ENCODE peak calls at places on chromosome 9, in seven cellular contexts. P is psoas muscle; Q is heart left ventricle; N is CD8-positive, alpha-beta T cell; B is adrenal gland; V is neural progenitor cell; S is upper lobe of left lung. D is an unnamed sample.

GRCh38 chr9:18365651-18366050 is 108.3 kb upstream of the ADAMTSL1 start:
- DNase-seq in Q (no peak), S (no peak), V (no peak), B (no peak), P (no peak), N (no peak), D (no peak)

GRCh38 chr9:87276327-87276841 is 221.3 kb upstream of the DAPK1 start:
- DNase-seq in S (no peak), P (no peak), B (no peak), V (no peak), Q (no peak), N (no peak), D (no peak)

GRCh38 chr9:77177894-77178794 is 810 bp downstream of the VPS13A start:
- DNase-seq in P (peak; percentile 75), Q (peak; percentile 34), N (peak; percentile 19), V (peak; percentile 52), S (peak; percentile 53), B (peak; percentile 67), D (peak; percentile 22)

GRCh38 chr9:86723351-86723750 is 224.0 kb downstream of the GAS1 start:
- DNase-seq in N (no peak), V (no peak), Q (no peak), S (no peak), B (no peak), P (no peak), D (no peak)

GRCh38 chr9:69898714-69899209 is 78.1 kb downstream of the CFAP95 start:
- DNase-seq in S (no peak), N (no peak), V (no peak), P (no peak), Q (no peak), B (no peak), D (no peak)

GRCh38 chr9:89277454-89277853 is 33.5 kb upstream of the CKS2 start:
- DNase-seq in V (no peak), Q (no peak), S (peak; percentile 57), P (no peak), B (no peak), N (no peak), D (no peak)

GRCh38 chr9:100473271-100474081 is 527 bp downstream of the TMEFF1 start:
- DNase-seq in V (peak; percentile 80), Q (peak; percentile 16), P (peak; percentile 53), N (no peak), B (no peak), S (no peak), D (no peak)

GRCh38 chr9:134689320-134690181 is 47.9 kb downstream of the COL5A1 start:
- DNase-seq in N (no peak), B (peak; percentile 84), P (peak; percentile 87), S (peak; percentile 60), V (peak; percentile 77), Q (peak; percentile 70), D (peak; percentile 70)

GRCh38 chr9:3760031-3760430 is 234.2 kb upstream of the RFX3 start:
- DNase-seq in V (peak; percentile 61), B (no peak), P (no peak), S (no peak), N (no peak), Q (no peak), D (no peak)

GRCh38 chr9:77885104-77885672 is 146.4 kb downstream of the GNAQ start:
- DNase-seq in S (no peak), Q (no peak), B (no peak), V (no peak), P (no peak), N (no peak), D (no peak)

GRCh38 chr9:6669881-6670280 is 24.4 kb upstream of the GLDC start:
- DNase-seq in N (no peak), V (no peak), Q (no peak), S (no peak), B (no peak), P (no peak), D (no peak)

GRCh38 chr9:129570450-129571297 is 50.2 kb downstream of the C9orf50 start:
- DNase-seq in V (peak; percentile 68), Q (peak; percentile 55), P (peak; percentile 62), S (peak; percentile 60), B (peak; percentile 90), N (no peak), D (peak; percentile 61)

GRCh38 chr9:117636681-117637080 is 67.5 kb upstream of the TLR4 start:
- DNase-seq in S (no peak), Q (no peak), N (no peak), B (no peak), P (no peak), V (no peak), D (no peak)

GRCh38 chr9:110427497-110428104 is 89.9 kb upstream of the TXNDC8 start:
- DNase-seq in S (peak; percentile 31), P (no peak), V (peak; percentile 72), B (peak; percentile 76), Q (peak; percentile 10), N (no peak), D (peak; percentile 16)

GRCh38 chr9:104927216-104927911 is 591 bp downstream of the ABCA1 start:
- DNase-seq in B (peak; percentile 80), Q (peak; percentile 37), N (no peak), P (peak; percentile 68), V (peak; percentile 68), S (peak; percentile 57), D (peak; percentile 35)

GRCh38 chr9:126985870-126986498 is 71.4 kb downstream of the RALGPS1 start:
- DNase-seq in B (peak; percentile 78), V (no peak), S (peak; percentile 60), P (peak; percentile 83), N (peak; percentile 71), Q (peak; percentile 63), D (peak; percentile 70)

GRCh38 chr9:98129451-98129881 is 10.4 kb upstream of the TRIM14 start:
- DNase-seq in B (no peak), V (no peak), N (no peak), P (no peak), Q (no peak), S (peak; percentile 75), D (no peak)

GRCh38 chr9:129347323-129348120 is 169.5 kb upstream of the IER5L start:
- DNase-seq in V (no peak), P (no peak), S (peak; percentile 73), N (no peak), B (no peak), Q (no peak), D (no peak)

GRCh38 chr9:111232997-111233790 is 96.8 kb downstream of the OR2K2 start:
- DNase-seq in B (no peak), S (no peak), Q (peak; percentile 18), V (peak; percentile 70), N (no peak), P (peak; percentile 47), D (no peak)

GRCh38 chr9:91750343-91750742 is 199.7 kb downstream of the ROR2 start:
- DNase-seq in Q (no peak), V (no peak), N (no peak), P (no peak), B (peak; percentile 75), S (no peak), D (no peak)

GRCh38 chr9:137447722-137448568 is 6.8 kb upstream of the ENTPD8 start:
- DNase-seq in S (no peak), Q (no peak), N (no peak), B (no peak), P (peak; percentile 50), V (no peak), D (no peak)

GRCh38 chr9:127642047-127642740 is 30.1 kb downstream of the STXBP1 start:
- DNase-seq in V (no peak), P (no peak), S (peak; percentile 29), N (no peak), B (no peak), Q (no peak), D (no peak)

GRCh38 chr9:131676431-131676972 is 63.4 kb downstream of the RAPGEF1 start:
- DNase-seq in Q (no peak), V (no peak), N (no peak), P (no peak), B (peak; percentile 69), S (no peak), D (no peak)
- H3K27ac ChIP-seq in Q (peak overlapping the region; percentile 67), V (no peak overlapping the region), N (no peak overlapping the region), P (peak overlapping the region; percentile 86), B (no peak overlapping the region), S (peak overlapping the region; percentile 86), D (peak overlapping the region; percentile 86)

DNA sequence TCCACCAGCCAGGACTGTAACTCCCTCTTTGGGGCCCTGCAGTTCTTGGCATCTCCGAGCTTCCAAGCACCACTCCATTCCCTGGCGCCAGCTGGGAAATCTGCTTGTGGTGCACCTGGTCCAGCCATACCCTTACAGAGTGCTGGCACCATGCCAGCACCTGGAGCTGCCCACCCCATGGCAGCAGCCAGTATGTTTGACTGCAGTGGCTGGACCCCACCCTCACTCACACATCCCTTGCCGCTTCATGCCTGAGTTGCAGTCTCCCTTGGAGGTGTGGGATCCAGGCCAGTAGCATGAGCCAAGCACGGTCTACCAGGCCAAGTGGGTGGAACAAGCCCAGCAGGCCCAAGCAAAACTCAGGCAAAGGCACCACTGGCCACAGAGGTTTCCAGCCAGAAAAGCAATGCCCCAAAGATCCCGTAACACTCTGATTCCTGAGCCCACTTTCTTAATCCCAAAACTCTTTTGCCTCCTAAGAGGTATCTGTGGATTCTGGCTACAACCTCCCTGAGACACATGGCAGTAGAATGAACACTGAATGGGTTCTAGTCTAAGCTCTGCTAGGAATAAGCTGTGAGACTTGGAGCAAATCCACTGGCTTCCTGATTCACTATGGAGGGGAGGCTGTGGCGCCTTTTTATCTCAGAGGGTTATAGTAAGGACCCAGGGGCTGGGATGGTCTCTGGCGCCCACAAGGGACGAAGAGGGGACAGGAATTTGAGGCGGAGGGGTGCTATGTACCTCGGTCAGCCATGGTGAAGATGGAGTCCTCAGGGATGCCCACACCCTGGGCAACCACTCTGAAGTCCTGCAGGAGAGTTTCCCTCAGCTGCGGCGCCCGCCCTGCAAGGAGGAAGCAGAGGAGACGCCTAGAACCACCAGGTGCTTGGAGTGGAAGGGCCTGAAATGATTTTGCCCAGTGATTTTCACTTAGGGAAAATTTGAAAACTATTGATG is 5.6 kb downstream of the AMBP start:
- DNase-seq in V (peak; percentile 28), B (no peak), N (no peak), S (peak; percentile 34), Q (peak; percentile 41), P (peak; percentile 74), D (peak; percentile 64)
- H3K27me3 ChIP-seq in V (no peaks in the 10 kb centered on the region), B (no peaks in the 10 kb centered on the region), N (no peaks in the 10 kb centered on the region), S (no peaks in the 10 kb centered on the region), Q (peaks cover 22% of the 10 kb centered on the region), P (no peaks in the 10 kb centered on the region), D (peaks cover 16% of the 10 kb centered on the region)

DNA sequence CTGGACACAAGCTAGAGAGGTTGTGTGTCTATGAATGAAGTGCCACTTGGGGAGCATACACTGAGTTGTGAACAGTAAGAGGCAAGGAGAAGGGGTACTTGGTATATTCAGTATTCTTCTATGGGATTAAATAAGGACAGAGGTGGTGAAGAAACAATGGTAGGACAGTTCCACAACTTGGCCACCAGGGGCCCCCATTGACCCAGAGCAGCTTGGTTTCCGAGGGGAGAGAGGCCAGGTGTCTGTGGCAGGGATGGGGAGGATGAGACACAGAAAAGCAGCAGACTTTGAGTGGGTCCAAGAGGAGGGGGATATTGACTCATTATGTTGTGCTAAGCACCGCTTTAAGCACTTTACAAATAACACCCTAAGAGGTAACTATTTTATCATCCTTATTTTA is 220.6 kb downstream of the MELK start:
- DNase-seq in S (no peak), N (no peak), B (no peak), Q (no peak), V (no peak), P (no peak), D (no peak)
- TF ChIP-seq CTCF in S (no peak), N (no peak), B (no peak), Q (no peak), V (peak; percentile 62), P (no peak), D (no peak)

DNA sequence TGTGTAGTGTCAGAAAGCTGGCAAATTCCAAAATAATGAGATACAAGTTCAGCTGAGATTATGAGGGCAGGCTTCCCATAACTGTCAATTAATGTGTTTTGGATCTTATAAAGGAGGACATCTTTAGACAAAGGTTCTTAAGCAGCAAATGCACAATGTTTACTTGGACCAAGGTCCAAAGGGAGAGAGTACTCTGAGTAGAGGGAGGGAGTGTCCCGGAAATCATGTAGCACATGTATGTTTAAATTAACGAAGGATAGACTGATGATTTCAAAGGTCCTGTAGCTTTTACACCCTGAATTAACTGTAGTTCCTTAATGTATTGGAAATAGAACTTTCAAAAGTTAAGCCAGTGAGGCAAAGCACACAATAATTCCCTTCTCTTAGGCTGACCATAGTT is 92.8 kb downstream of the PCSK5 start:
- DNase-seq in Q (no peak), B (no peak), P (no peak), S (no peak), V (no peak), N (no peak), D (no peak)
- H3K27ac ChIP-seq in Q (no peak overlapping the region), B (no peak overlapping the region), P (no peak overlapping the region), S (no peak overlapping the region), V (no peak overlapping the region), N (no peak overlapping the region), D (no peak overlapping the region)